ENCODE peak calls at places on chromosomes 16 and 17, in six cellular contexts. I, A, C, U, E and R are unnamed samples.
A peak's percentile ranks its signal among the peaks of the same experiment; 100 is the strongest.

GRCh38 chr17:9109933-9110332 is 88.6 kb downstream of the NTN1 start:
- DNase-seq in I (no peak), A (no peak), C (no peak), U (no peak), E (no peak), R (no peak)

GRCh38 chr17:53950207-53950857 is 127.6 kb downstream of the KIF2B start:
- DNase-seq in I (peak; percentile 21), A (peak; percentile 9), C (no peak), U (no peak), E (no peak), R (no peak)

GRCh38 chr17:12388206-12388605 is 277.5 kb upstream of the MYOCD start:
- DNase-seq in I (peak; percentile 32), A (no peak), C (no peak), U (no peak), E (no peak), R (peak; percentile 36)

GRCh38 chr17:15263206-15263579 is 1.9 kb downstream of the PMP22 start:
- DNase-seq in I (peak; percentile 77), A (no peak), C (no peak), U (peak; percentile 64), E (no peak), R (peak; percentile 94)

GRCh38 chr16:64290461-64290860 is 831.4 kb downstream of the CDH11 start:
- DNase-seq in I (no peak), A (no peak), C (no peak), U (peak; percentile 70), E (no peak), R (no peak)

GRCh38 chr17:42133461-42134041 is 10.9 kb downstream of the HSPB9 start:
- DNase-seq in I (no peak), A (peak; percentile 85), C (no peak), U (no peak), E (no peak), R (peak; percentile 15)

GRCh38 chr17:60173304-60173807 is 23.6 kb downstream of the CA4 start:
- DNase-seq in I (no peak), A (no peak), C (no peak), U (no peak), E (no peak), R (peak; percentile 82)

GRCh38 chr16:29321585-29321984 is 84.9 kb downstream of the NPIPB11 start:
- DNase-seq in I (no peak), A (no peak), C (no peak), U (no peak), E (no peak), R (no peak)

GRCh38 chr16:4351880-4352279 is 759 bp upstream of the PAM16 start:
- DNase-seq in I (no peak), A (no peak), C (no peak), U (peak; percentile 62), E (no peak), R (peak; percentile 69)

GRCh38 chr16:67284699-67285646 is 5.6 kb downstream of the PLEKHG4 start:
- DNase-seq in I (peak; percentile 66), A (no peak), C (peak; percentile 75), U (peak; percentile 54), E (no peak), R (peak; percentile 32)

GRCh38 chr16:78551487-78552085 is 452.1 kb downstream of the WWOX start:
- DNase-seq in I (no peak), A (peak; percentile 9), C (no peak), U (no peak), E (no peak), R (no peak)

GRCh38 chr17:17201907-17202306 is 4.2 kb downstream of the PLD6 start:
- DNase-seq in I (no peak), A (no peak), C (no peak), U (no peak), E (no peak), R (no peak)

GRCh38 chr16:81523387-81524115 is 78.9 kb downstream of the CMIP start:
- DNase-seq in I (no peak), A (no peak), C (peak; percentile 91), U (peak; percentile 96), E (peak; percentile 90), R (peak; percentile 93)

GRCh38 chr16:2250652-2251280 is 621 bp downstream of the ECI1 start:
- DNase-seq in I (no peak), A (peak; percentile 69), C (peak; percentile 42), U (no peak), E (no peak), R (peak; percentile 50)

GRCh38 chr16:68232335-68232734 is 3.6 kb downstream of the ESRP2 start:
- DNase-seq in I (no peak), A (no peak), C (no peak), U (no peak), E (no peak), R (no peak)

GRCh38 chr17:57027852-57028251 is 49.9 kb downstream of the SCPEP1 start:
- DNase-seq in I (no peak), A (no peak), C (no peak), U (no peak), E (no peak), R (no peak)
- H3K9me2 ChIP-seq in I (no peaks in the 10 kb centered on the region), A (no peaks in the 10 kb centered on the region), C (no peaks in the 10 kb centered on the region), U (no peaks in the 10 kb centered on the region), E (no peaks in the 10 kb centered on the region), R (no peaks in the 10 kb centered on the region)

GRCh38 chr17:45429338-45430005 is 3.2 kb downstream of the ARHGAP27 start:
- DNase-seq in I (peak; percentile 69), A (no peak), C (peak; percentile 28), U (no peak), E (no peak), R (peak; percentile 46)

GRCh38 chr17:45430738-45431530 is 1.7 kb downstream of the ARHGAP27 start:
- DNase-seq in I (peak; percentile 76), A (peak; percentile 76), C (peak; percentile 82), U (peak; percentile 87), E (no peak), R (peak; percentile 54)

GRCh38 chr17:45428954-45429337 is 3.7 kb downstream of the ARHGAP27 start:
- DNase-seq in I (no peak), A (no peak), C (peak; percentile 5), U (no peak), E (no peak), R (no peak)

GRCh38 chr17:45431531-45432404 is 902 bp downstream of the ARHGAP27 start:
- DNase-seq in I (peak; percentile 90), A (peak; percentile 96), C (peak; percentile 89), U (peak; percentile 97), E (peak; percentile 87), R (peak; percentile 74)

DNA sequence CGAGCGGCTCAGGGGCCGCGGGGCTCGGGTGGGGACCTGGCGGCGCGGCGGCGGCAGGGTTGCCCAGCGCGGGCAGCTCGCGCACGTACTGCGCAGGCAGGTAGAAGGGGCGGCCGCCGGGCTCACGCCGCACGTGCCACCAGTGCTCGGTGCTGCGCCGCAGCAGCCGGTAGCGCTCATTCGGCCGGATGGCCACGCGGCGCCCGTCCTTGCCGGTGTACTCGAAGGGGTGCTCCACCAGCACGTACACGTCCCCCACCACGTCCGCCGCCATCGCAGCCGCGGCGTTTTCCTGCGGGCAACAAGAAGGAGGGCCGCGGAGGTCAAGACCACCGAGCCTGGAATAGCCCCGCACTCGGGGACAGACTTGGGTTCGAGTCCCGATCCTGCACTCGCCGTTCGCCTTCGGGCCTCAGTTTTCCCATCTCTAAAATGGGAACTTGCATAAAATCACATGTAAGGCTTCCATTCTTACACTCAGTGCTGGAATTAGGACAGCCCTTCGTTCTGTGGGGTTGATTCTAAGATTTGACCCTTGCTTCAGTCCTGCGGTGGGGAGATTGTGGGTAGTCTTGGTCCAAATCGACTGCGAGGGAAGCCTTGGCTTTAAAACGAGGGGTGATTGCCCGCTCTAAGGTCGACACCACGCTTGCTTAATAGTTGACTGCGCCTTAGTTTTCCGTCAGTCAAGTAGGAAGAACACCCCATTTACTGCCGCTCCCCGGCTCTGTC is 2.5 kb downstream of the ARHGAP27 start:
- DNase-seq in I (no peak), A (no peak), C (no peak), U (no peak), E (no peak), R (peak; percentile 14)
- TF ChIP-seq EZH2 in I (peak; percentile 59), A (no peak), C (no peak), U (no peak), E (no peak), R (peak; percentile 77)

GRCh38 chr16:1097800-1098199 is 1.8 kb upstream of the C1QTNF8 start:
- DNase-seq in I (no peak), A (no peak), C (no peak), U (no peak), E (no peak), R (peak; percentile 61)

GRCh38 chr16:1101133-1101532 is 5.1 kb upstream of the C1QTNF8 start:
- DNase-seq in I (no peak), A (no peak), C (no peak), U (no peak), E (no peak), R (no peak)

GRCh38 chr16:1098266-1098991 is 2.4 kb upstream of the C1QTNF8 start:
- DNase-seq in I (no peak), A (no peak), C (no peak), U (no peak), E (no peak), R (no peak)

GRCh38 chr16:1100084-1100800 is 4.2 kb upstream of the C1QTNF8 start:
- DNase-seq in I (peak; percentile 53), A (no peak), C (no peak), U (no peak), E (no peak), R (no peak)

GRCh38 chr16:1099224-1100083 is 3.4 kb upstream of the C1QTNF8 start:
- DNase-seq in I (no peak), A (no peak), C (no peak), U (no peak), E (no peak), R (no peak)
- H3K79me2 ChIP-seq in I (no peaks in the 10 kb centered on the region), A (no peaks in the 10 kb centered on the region), C (no peaks in the 10 kb centered on the region), U (no peaks in the 10 kb centered on the region), E (no peaks in the 10 kb centered on the region), R (no peaks in the 10 kb centered on the region)

DNA sequence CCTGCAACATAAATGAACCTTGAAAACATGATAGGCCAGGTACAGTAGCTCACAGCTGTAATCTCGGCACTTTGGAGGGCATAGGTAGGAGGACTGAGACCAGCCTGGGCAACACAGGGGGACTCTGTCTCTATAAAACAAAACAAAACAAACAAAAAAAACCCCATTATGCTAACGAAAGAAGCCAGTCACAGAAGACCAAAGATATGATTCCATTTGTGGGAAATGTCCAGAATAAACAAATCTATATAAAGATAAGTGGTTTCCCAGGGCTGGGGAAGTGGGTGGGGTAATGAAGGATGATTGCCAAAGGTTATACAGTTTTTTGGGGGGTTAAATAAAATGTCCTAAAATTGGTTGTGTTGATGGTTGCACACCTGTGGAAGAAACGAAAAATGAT is 36.5 kb upstream of the SIAH1 start:
- DNase-seq in I (no peak), A (no peak), C (no peak), U (no peak), E (no peak), R (no peak)
- H3K9me2 ChIP-seq in I (no peaks in the 10 kb centered on the region), A (no peaks in the 10 kb centered on the region), C (no peaks in the 10 kb centered on the region), U (no peaks in the 10 kb centered on the region), E (no peaks in the 10 kb centered on the region), R (no peaks in the 10 kb centered on the region)